ENCODE peak calls at places on chromosomes 5 and 9, in four cellular contexts. P is ELF-1, L is brain microvascular endothelial cell, Q is HCEC 1CT. W is an unnamed sample.

GRCh38 chr5:170843870-170844269 is 17.9 kb upstream of the RANBP17 start:
- DNase-seq in P (no peak), L (no peak), Q (no peak), W (no peak)

GRCh38 chr5:165620394-165620793 is 2115.0 kb downstream of the MAT2B start:
- DNase-seq in P (no peak), L (no peak), Q (peak; percentile 67), W (no peak)

GRCh38 chr5:108747111-108748009 is at the start of gene FER:
- DNase-seq in P (no peak), L (peak; percentile 90), Q (peak; percentile 80), W (peak; percentile 94)

GRCh38 chr5:102711525-102712240 is 43.4 kb upstream of the PAM start:
- DNase-seq in P (no peak), L (no peak), Q (no peak), W (no peak)

GRCh38 chr9:34430843-34431437 is 27.4 kb downstream of the FAM219A start:
- DNase-seq in P (peak; percentile 62), L (peak; percentile 61), Q (peak; percentile 45), W (peak; percentile 65)

GRCh38 chr9:116323571-116323970 is 170.0 kb downstream of the PAPPA start:
- DNase-seq in P (no peak), L (no peak), Q (no peak), W (no peak)

GRCh38 chr5:58963361-58963760 is 380.5 kb downstream of the RAB3C start:
- DNase-seq in P (no peak), L (no peak), Q (no peak), W (no peak)

GRCh38 chr5:62340392-62340791 is 34.4 kb downstream of the KIF2A start:
- DNase-seq in P (no peak), L (peak; percentile 13), Q (no peak), W (peak; percentile 38)

GRCh38 chr5:175867587-175868347 is 3.6 kb upstream of the CPLX2 start:
- DNase-seq in P (peak; percentile 49), L (no peak), Q (peak; percentile 20), W (peak; percentile 60)

GRCh38 chr9:134695144-134695543 is 53.5 kb downstream of the COL5A1 start:
- DNase-seq in P (no peak), L (no peak), Q (no peak), W (no peak)

GRCh38 chr9:79694676-79695400 is 123.1 kb downstream of the TLE4 start:
- DNase-seq in P (peak; percentile 76), L (peak; percentile 90), Q (peak; percentile 59), W (no peak)

GRCh38 chr9:120970249-120970648 is 43.7 kb upstream of the TRAF1 start:
- DNase-seq in P (no peak), L (no peak), Q (peak; percentile 33), W (no peak)

GRCh38 chr9:95815153-95815552 is 60.3 kb upstream of the ERCC6L2 start:
- DNase-seq in P (no peak), L (peak; percentile 35), Q (peak; percentile 77), W (no peak)

GRCh38 chr5:3595102-3595961 is at the start of gene IRX1:
- DNase-seq in P (peak; percentile 66), L (no peak), Q (no peak), W (no peak)

GRCh38 chr9:126788631-126789349 is 16.1 kb upstream of the ZBTB43 start:
- DNase-seq in P (no peak), L (peak; percentile 47), Q (peak; percentile 67), W (peak; percentile 78)

GRCh38 chr5:141338538-141339306 is at the start of gene PCDHGA2:
- DNase-seq in P (peak; percentile 59), L (peak; percentile 33), Q (peak; percentile 32), W (no peak)

GRCh38 chr5:57613726-57614125 is 131.1 kb upstream of the ACTBL2 start:
- DNase-seq in P (no peak), L (no peak), Q (no peak), W (no peak)

GRCh38 chr5:119402081-119402480 is 46.3 kb downstream of the TNFAIP8 start:
- DNase-seq in P (peak; percentile 87), L (no peak), Q (no peak), W (no peak)

GRCh38 chr5:35066260-35066795 is 18.6 kb upstream of the AGXT2 start:
- DNase-seq in P (no peak), L (no peak), Q (no peak), W (no peak)

GRCh38 chr5:52846443-52846842 is 58.7 kb downstream of the ITGA1 start:
- DNase-seq in P (no peak), L (no peak), Q (peak; percentile 87), W (no peak)

GRCh38 chr5:31106742-31107546 is 86.5 kb upstream of the CDH6 start:
- DNase-seq in P (peak; percentile 4), L (peak; percentile 66), Q (no peak), W (no peak)

GRCh38 chr9:83701769-83702168 is 6.0 kb downstream of the UBQLN1 start:
- DNase-seq in P (no peak), L (peak; percentile 80), Q (peak; percentile 87), W (no peak)

GRCh38 chr9:35908484-35909125 is 685 bp upstream of the SPAAR start:
- DNase-seq in P (no peak), L (no peak), Q (no peak), W (no peak)

W was measured in RKO.